ENCODE peak calls at places on chromosome 21, in eight cellular contexts. Y, S, H, G, P, Q, R and B are unnamed samples.

GRCh38 chr21:43269981-43270670 is 101.3 kb downstream of the CRYAA start:
- DNase-seq in S (no peak), R (no peak), Q (no peak), P (no peak), H (no peak), G (no peak), Y (no peak), B (no peak)

GRCh38 chr21:38289697-38290096 is 32.9 kb downstream of the KCNJ15 start:
- DNase-seq in Y (no peak), H (no peak), P (peak), Q (peak), S (no peak), R (no peak), G (no peak), B (no peak)

GRCh38 chr21:45613881-45614280 is 29.6 kb upstream of the PCBP3 start:
- DNase-seq in H (no peak), Y (no peak), P (no peak), S (no peak), G (no peak), Q (no peak), R (no peak), B (no peak)

GRCh38 chr21:16942703-16943102 is 570.1 kb upstream of the CXADR start:
- DNase-seq in R (peak), G (no peak), Q (no peak), H (no peak), P (peak), Y (peak), S (no peak), B (no peak)

GRCh38 chr21:36005879-36006400 is 54.4 kb downstream of the SETD4 start:
- DNase-seq in Y (no peak), S (no peak), Q (no peak), G (no peak), H (no peak), R (no peak), P (no peak), B (no peak)

GRCh38 chr21:42263591-42264131 is 44.7 kb downstream of the ABCG1 start:
- DNase-seq in Y (no peak), P (no peak), H (no peak), Q (peak), S (no peak), R (no peak), G (no peak), B (no peak)

GRCh38 chr21:16071761-16072160 is 342.0 kb downstream of the USP25 start:
- DNase-seq in S (no peak), Y (no peak), H (no peak), G (no peak), R (no peak), P (no peak), Q (no peak), B (no peak)

GRCh38 chr21:27466175-27466574 is 499.3 kb upstream of the ADAMTS5 start:
- DNase-seq in S (no peak), H (no peak), R (no peak), Y (no peak), G (no peak), P (no peak), Q (no peak), B (no peak)

GRCh38 chr21:41851090-41851790 is 27.9 kb downstream of the PRDM15 start:
- DNase-seq in Y (no peak), Q (no peak), R (no peak), H (no peak), S (no peak), P (no peak), G (no peak), B (no peak)

GRCh38 chr21:18460979-18461378 is 57.4 kb upstream of the TMPRSS15 start:
- DNase-seq in H (no peak), P (no peak), Y (no peak), G (no peak), Q (no peak), S (no peak), R (no peak), B (no peak)

GRCh38 chr21:31354604-31355443 is 10.8 kb upstream of the TIAM1 start:
- DNase-seq in Q (no peak), P (peak), H (peak), R (no peak), S (no peak), Y (no peak), G (no peak), B (no peak)

GRCh38 chr21:37220981-37221664 is 46.0 kb downstream of the VPS26C start:
- DNase-seq in G (peak), Y (peak), R (peak), P (peak), Q (peak), H (peak), S (peak), B (peak)
- TF ChIP-seq CTCF in G (peak), Y (peak), R (no peak), P (peak), Q (peak), H (no peak), S (no peak), B (no peak)

GRCh38 chr21:39315603-39316002 is 2.2 kb upstream of the BRWD1 start:
- DNase-seq in H (no peak), Q (no peak), P (no peak), S (no peak), R (no peak), G (no peak), Y (no peak), B (no peak)

GRCh38 chr21:39314155-39315027 is 959 bp upstream of the BRWD1 start:
- DNase-seq in R (peak), Q (peak), H (peak), P (peak), S (no peak), Y (peak), G (peak), B (peak)

GRCh38 chr21:39312112-39313041 is 1.1 kb downstream of the BRWD1 start:
- DNase-seq in S (peak), Y (peak), H (peak), Q (peak), P (peak), R (peak), G (peak), B (peak)

GRCh38 chr21:39313042-39313456 is 383 bp downstream of the BRWD1 start:
- DNase-seq in Q (no peak), Y (no peak), P (no peak), G (no peak), H (peak), S (no peak), R (peak), B (peak)

DNA sequence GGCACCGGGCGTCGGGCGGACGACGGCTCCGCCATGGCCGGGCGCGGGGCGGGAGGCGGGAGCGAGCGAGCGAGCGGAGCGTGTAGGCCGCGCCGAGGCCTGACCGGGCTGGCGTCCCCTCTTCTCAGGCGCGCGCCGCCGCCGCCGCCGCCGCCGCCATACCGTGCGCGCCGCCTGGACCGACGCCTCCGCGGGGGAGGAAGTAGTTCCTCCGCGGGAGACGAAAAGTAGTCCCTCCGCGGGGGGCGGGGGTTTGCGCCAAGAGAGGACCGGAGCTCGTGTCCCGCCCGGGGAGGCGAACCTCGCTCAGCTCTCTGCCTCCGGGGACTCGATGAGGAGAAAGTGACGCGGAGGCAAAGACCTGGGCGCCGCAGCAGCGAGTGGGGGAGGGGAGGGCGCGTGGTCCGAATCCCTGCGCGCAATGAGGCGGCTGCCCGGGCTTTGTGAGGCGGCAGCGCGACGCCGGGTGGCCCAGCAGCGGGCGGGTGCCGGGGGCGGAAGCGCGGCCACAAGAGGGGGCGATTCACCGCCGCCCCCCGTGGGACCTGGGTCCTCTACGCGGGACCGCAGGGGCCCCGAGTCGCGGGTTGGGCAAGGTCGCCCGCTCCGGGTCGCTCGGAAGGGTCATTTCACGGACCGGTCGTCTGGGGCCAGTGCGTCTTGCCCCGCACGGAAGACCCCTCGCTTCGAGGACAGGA is at the start of gene BRWD1:
- DNase-seq in P (peak), H (peak), R (peak), Q (peak), S (peak), G (peak), Y (peak), B (peak)
- TF ChIP-seq CTCF in P (peak), H (no peak), R (no peak), Q (peak), S (peak), G (peak), Y (peak), B (no peak)

DNA sequence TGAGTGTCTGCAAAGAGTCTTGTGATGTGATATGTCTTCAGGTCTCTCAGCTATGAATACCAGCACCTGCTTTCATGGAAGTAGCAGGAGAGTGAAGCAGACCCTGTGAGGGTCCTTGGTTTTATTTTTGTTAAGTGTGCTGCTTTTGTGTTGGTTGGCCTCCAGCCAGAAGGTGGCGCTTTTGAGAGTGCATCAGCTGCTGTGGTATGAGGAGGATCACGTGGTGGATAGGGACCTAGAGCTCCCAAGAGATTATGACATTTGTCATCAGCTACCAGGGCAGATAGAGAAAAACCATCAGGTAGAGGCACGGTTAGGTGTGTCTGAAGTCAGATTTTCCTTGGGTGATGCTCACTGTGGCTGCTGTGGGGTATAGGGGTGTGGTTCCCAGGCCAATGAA is 1232.1 kb downstream of the MRPL39 start:
- DNase-seq in H (no peak), Y (peak), S (no peak), R (peak), Q (no peak), P (no peak), G (no peak), B (peak)
- TF ChIP-seq CTCF in H (no peak), Y (peak), S (no peak), R (no peak), Q (no peak), P (no peak), G (no peak), B (no peak)

GRCh38 chr21:44432841-44433790 is 22.2 kb upstream of the LRRC3 start:
- DNase-seq in Q (no peak), P (no peak), Y (peak), S (no peak), G (no peak), H (no peak), R (no peak), B (no peak)
- TF ChIP-seq CTCF in Q (no peak), P (no peak), Y (no peak), S (no peak), G (no peak), H (no peak), R (no peak), B (no peak)